ENCODE peak calls at places on chromosomes 2 and 18, in five cellular contexts. G is GM13977; H is right lobe of liver; L is CD8-positive, alpha-beta T cell; R is fibroblast of the aortic adventitia. W is an unnamed sample.

GRCh38 chr18:46051731-46052461 is 20.2 kb downstream of the PSTPIP2 start:
- DNase-seq in G (no peak), H (peak; percentile 81), L (no peak), R (peak; percentile 91), W (no peak)

GRCh38 chr18:3008546-3008945 is 4.4 kb downstream of the LPIN2 start:
- DNase-seq in G (no peak), H (no peak), L (no peak), R (peak; percentile 68), W (no peak)

GRCh38 chr2:144553379-144553778 is 33.5 kb upstream of the ZEB2 start:
- DNase-seq in G (no peak), H (no peak), L (no peak), R (peak; percentile 82), W (no peak)

GRCh38 chr18:2983296-2983695 is 29.6 kb downstream of the LPIN2 start:
- DNase-seq in G (no peak), H (no peak), L (no peak), R (no peak), W (no peak)

GRCh38 chr2:219404291-219404910 is 13.8 kb upstream of the DES start:
- DNase-seq in G (no peak), H (no peak), L (no peak), R (no peak), W (no peak)

GRCh38 chr2:56449449-56449860 is 265.7 kb downstream of the CCDC85A start:
- DNase-seq in G (no peak), H (no peak), L (no peak), R (no peak), W (no peak)

GRCh38 chr2:3667151-3667631 is 9.2 kb downstream of the ALLC start:
- DNase-seq in G (no peak), H (no peak), L (no peak), R (no peak), W (no peak)

GRCh38 chr2:174965992-174966789 is 39.0 kb downstream of the CHN1 start:
- DNase-seq in G (no peak), H (no peak), L (no peak), R (peak; percentile 54), W (no peak)

GRCh38 chr2:189179607-189179979 is at the start of gene COL5A2:
- DNase-seq in G (no peak), H (no peak), L (no peak), R (peak; percentile 94), W (no peak)

GRCh38 chr2:101782427-101782792 is 84.9 kb downstream of the MAP4K4 start:
- DNase-seq in G (no peak), H (no peak), L (no peak), R (no peak), W (no peak)

GRCh38 chr2:11411768-11412448 is 54.1 kb downstream of the E2F6 start:
- DNase-seq in G (no peak), H (peak; percentile 60), L (no peak), R (peak; percentile 76), W (no peak)

GRCh38 chr18:8785261-8785660 is 79.9 kb downstream of the MTCL1 start:
- DNase-seq in G (no peak), H (no peak), L (no peak), R (no peak), W (no peak)

GRCh38 chr2:107336536-107336935 is 450.6 kb upstream of the ST6GAL2 start:
- DNase-seq in G (no peak), H (no peak), L (no peak), R (no peak), W (no peak)

GRCh38 chr2:212145111-212145510 is 393.5 kb downstream of the ERBB4 start:
- DNase-seq in G (no peak), H (no peak), L (no peak), R (peak; percentile 74), W (no peak)

GRCh38 chr18:26059357-26059756 is 31.1 kb downstream of the SS18 start:
- DNase-seq in G (no peak), H (no peak), L (no peak), R (no peak), W (no peak)

GRCh38 chr2:210961249-210961648 is 404.9 kb downstream of the CPS1 start:
- DNase-seq in G (no peak), H (no peak), L (no peak), R (no peak), W (no peak)

GRCh38 chr18:58576641-58577251 is 52.1 kb downstream of the ALPK2 start:
- DNase-seq in G (no peak), H (no peak), L (no peak), R (no peak), W (no peak)

GRCh38 chr2:3229221-3229620 is 148.4 kb downstream of the EIPR1 start:
- DNase-seq in G (no peak), H (no peak), L (no peak), R (peak; percentile 62), W (no peak)

DNA sequence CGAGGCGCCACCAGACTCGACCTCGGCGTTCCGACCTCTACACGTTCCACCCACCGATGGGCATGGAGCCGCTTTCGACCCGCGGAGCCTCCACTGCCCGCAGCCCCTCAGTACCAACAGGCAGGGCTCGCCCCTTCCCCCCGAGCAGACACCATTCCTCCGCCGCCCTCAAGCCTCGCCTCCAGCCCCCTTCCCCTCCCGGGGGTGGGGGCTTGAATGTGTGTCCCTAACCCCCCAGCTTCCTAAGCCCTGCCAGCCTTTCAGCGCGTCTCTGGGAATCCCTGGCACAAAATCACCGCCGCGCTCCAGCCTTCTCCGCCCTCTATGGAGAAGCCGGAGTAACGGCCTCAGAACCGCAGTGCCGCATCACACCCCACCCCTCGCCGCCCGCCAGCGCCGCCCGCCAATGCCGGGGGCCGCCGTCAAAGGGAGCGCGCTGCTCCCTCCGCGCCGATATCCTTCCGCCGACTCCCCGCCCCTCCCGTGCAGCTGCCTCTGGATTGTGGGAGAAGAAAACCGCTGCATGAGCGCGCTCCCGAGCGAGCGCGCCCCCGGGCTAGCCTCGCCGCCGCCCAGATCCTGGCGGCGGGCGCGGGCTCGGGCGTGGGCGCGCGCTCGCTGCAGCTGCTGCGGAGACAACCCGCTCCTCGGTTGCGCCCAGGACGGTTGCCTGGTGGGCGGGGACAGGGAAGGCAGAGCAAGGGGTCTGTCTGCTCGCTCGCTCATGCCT is at the start of gene CCDC88A:
- DNase-seq in G (peak; percentile 85), H (peak; percentile 98), L (peak; percentile 89), R (peak; percentile 97), W (peak; percentile 49)
- TF ChIP-seq CTCF in G (no peak), H (peak; percentile 12), L (no peak), R (peak; percentile 40), W (no peak)

DNA sequence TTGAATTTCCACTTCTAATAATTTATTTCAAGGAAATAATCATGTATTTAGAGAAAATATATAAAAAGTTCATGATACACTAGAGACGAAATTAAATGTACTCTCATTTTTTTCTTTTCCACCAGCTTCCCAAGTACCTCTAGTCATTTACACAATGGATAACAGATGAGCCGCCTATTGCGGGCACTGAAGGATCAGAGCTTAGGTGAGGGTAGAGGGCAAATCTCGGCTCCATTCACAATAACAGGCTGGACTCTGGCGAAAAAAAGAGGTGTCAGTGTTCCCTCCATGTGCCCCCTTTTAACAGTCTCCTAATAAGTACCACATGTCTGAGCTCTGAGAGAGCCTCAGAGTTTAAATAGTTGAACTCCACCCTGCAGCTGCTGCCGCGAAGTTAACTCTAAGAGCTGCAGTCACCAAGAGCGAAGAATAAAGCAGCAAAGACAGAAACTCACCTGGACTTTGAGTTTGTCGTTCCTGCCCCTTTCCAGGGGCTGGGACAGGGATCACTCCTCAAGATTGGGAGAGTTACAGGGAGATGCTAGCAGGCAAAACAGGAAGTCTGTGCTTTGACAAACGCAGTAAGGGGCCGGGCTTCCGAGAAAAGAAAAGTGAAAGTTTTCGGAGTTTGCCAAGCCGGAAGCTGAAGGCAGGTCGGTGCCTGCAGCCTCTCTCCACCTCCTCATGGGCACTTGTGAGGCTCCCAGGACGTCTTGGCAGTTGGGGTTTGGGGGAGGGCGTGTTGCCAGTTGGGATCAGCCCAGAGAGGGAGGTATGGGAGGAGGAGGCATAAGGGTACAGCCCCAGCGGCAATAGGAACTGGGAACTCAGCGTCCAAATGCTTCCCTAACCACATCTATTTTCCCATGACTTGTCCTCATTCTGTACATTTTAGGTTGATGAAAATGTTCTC is at the start of gene SP110:
- DNase-seq in G (peak; percentile 57), H (peak; percentile 88), L (peak; percentile 71), R (peak; percentile 85), W (no peak)
- TF ChIP-seq CTCF in G (no peak), H (no peak), L (no peak), R (no peak), W (no peak)

DNA sequence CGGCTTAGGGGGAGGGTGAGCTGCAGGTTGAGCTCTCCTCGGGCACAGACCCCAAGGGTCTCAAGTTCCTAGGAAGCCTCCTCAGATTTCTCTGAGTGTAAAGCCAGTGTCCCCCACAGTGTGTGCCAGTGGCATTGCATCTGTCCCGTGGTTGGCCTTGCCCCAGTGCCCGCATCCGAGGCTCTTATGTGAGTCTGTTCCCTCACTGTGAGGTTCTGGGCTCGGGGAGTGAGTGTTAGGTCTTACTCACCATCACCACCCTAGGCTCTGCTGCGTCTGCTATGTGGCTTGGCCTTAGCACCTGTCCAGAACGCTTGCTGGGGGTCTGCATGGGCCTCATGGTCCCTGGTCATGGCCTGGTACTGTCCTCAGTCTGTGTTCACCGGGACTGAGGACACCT is 88.7 kb upstream of the PXDN start:
- DNase-seq in G (no peak), H (no peak), L (no peak), R (no peak), W (no peak)
- TF ChIP-seq CTCF in G (no peak), H (no peak), L (no peak), R (no peak), W (no peak)

DNA sequence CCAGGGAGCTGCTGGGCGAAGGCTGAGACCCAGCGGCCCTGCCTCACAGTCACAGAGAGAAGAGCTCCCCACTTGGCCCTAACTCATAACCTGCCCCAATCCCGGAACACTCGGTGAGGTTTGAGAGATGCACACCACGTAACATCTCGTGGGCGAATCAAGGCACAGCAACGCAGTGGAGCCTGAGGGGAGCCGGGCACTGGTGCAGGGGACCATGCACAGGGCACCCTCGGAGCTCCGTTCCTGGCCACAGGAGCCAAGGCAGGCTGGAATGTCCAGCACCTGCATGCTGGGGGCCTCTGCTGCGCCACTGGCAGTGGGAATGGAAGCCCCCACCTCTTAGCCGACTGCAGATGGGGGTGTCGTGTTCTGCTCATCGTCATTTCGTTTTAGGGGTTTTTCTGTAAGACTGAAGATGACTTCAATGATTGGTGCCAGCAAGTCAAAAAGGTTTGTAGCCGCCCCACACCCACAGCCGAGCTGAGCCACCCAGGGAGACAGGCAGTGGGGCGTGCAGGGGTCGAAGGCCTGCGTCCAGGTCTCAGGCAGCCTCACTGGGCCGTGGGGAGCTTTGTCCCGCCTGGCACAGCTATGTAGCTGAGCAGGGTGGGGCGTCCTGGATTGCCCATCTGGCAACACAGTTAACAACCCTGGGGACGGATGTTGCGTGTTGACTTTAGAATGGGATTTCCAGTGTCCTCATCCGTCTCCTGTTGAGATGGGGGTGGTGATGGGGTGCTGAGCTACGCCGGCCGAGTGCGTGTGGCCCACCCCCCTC is 16.1 kb downstream of the DTYMK start:
- DNase-seq in G (no peak), H (no peak), L (no peak), R (no peak), W (no peak)
- TF ChIP-seq CTCF in G (no peak), H (no peak), L (no peak), R (no peak), W (no peak)